ENCODE peak calls at places on chromosomes 6 and 20, in ten cellular contexts. N is PC-3; F is tibial nerve; R is mucosa of descending colon; W is H9; V is uterus; Q is CD8-positive, alpha-beta T cell; M is GM23248; Z is effector memory CD4-positive, alpha-beta T cell; H is pancreas. J is an unnamed sample.

GRCh38 chr6:46010771-46011170 is 4.9 kb downstream of the CLIC5 start:
- DNase-seq in M (peak; percentile 6), F (no peak), R (no peak), V (no peak), Z (no peak), W (no peak), H (no peak), Q (no peak), N (no peak), J (no peak)

GRCh38 chr20:38617011-38617829 is 15.6 kb downstream of the ARHGAP40 start:
- DNase-seq in W (peak; percentile 65), F (no peak), Q (no peak), Z (no peak), N (peak; percentile 85), H (no peak), R (no peak), M (peak; percentile 53), V (no peak), J (no peak)

GRCh38 chr20:17504326-17504897 is 26.8 kb downstream of the BFSP1 start:
- DNase-seq in W (peak; percentile 51), Q (peak; percentile 23), F (no peak), M (no peak), Z (no peak), H (peak; percentile 57), N (no peak), V (no peak), R (peak; percentile 17), J (no peak)

GRCh38 chr20:2557873-2558580 is 21.7 kb downstream of the TMC2 start:
- DNase-seq in V (no peak), M (no peak), Z (no peak), F (no peak), N (no peak), W (no peak), Q (no peak), H (no peak), R (no peak), J (no peak)

GRCh38 chr6:46410330-46410953 is 80.8 kb downstream of the RCAN2 start:
- DNase-seq in W (no peak), R (peak; percentile 35), Z (no peak), M (peak; percentile 71), Q (no peak), F (peak; percentile 47), N (peak; percentile 62), H (no peak), V (no peak), J (no peak)

GRCh38 chr6:116512155-116512559 is 718 bp downstream of the CALHM5 start:
- DNase-seq in Z (no peak), H (no peak), V (no peak), R (no peak), W (no peak), N (no peak), M (peak; percentile 46), F (no peak), Q (no peak), J (no peak)

GRCh38 chr20:49888341-49889244 is 26.7 kb downstream of the SPATA2 start:
- DNase-seq in N (peak; percentile 78), H (no peak), Q (peak; percentile 53), W (peak; percentile 89), F (peak; percentile 62), V (peak; percentile 52), Z (peak; percentile 19), M (peak; percentile 59), R (peak; percentile 76), J (peak; percentile 71)

GRCh38 chr20:61698598-61698960 is 367.1 kb downstream of the TAF4 start:
- DNase-seq in H (no peak), M (no peak), R (no peak), N (no peak), F (no peak), Z (no peak), W (no peak), Q (no peak), V (no peak), J (no peak)

GRCh38 chr6:153090241-153090930 is 40.7 kb downstream of the RGS17 start:
- DNase-seq in M (peak; percentile 89), N (peak; percentile 71), V (no peak), Z (no peak), F (no peak), H (no peak), R (no peak), Q (no peak), W (no peak), J (no peak)

GRCh38 chr6:42449917-42450313 is 1.8 kb downstream of the TRERF1 start:
- DNase-seq in R (no peak), W (no peak), N (peak; percentile 22), F (no peak), M (peak; percentile 18), Q (no peak), V (no peak), H (no peak), Z (no peak), J (peak; percentile 37)

GRCh38 chr6:139407718-139408222 is 33.3 kb upstream of the CITED2 start:
- DNase-seq in N (peak; percentile 54), F (no peak), Z (no peak), W (no peak), M (peak; percentile 94), R (no peak), V (no peak), H (no peak), Q (no peak), J (no peak)

GRCh38 chr6:135030056-135030473 is 24.6 kb downstream of the HBS1L start:
- DNase-seq in N (no peak), V (no peak), F (no peak), W (no peak), Z (no peak), M (no peak), H (no peak), R (no peak), Q (no peak), J (no peak)

GRCh38 chr6:106830930-106831329 is 143.6 kb downstream of the CD24 start:
- DNase-seq in V (no peak), Q (no peak), Z (no peak), W (no peak), R (no peak), F (no peak), N (no peak), H (no peak), M (no peak), J (no peak)

GRCh38 chr6:125354649-125355048 is 52.9 kb upstream of the HDDC2 start:
- DNase-seq in N (no peak), W (no peak), M (no peak), H (no peak), V (no peak), R (no peak), F (no peak), Q (no peak), Z (no peak), J (no peak)

GRCh38 chr6:79269877-79270276 is 35.4 kb upstream of the HMGN3 start:
- DNase-seq in V (no peak), F (peak; percentile 13), N (no peak), H (no peak), Z (no peak), W (no peak), Q (no peak), R (no peak), M (peak; percentile 93), J (no peak)

GRCh38 chr6:163008626-163009025 is 280.9 kb downstream of the PACRG start:
- DNase-seq in Q (no peak), N (no peak), R (no peak), V (no peak), W (no peak), M (no peak), F (no peak), H (no peak), Z (no peak), J (no peak)

GRCh38 chr6:26271640-26272090 is 93.3 kb upstream of the BTN3A2 start:
- DNase-seq in Q (no peak), F (no peak), H (no peak), R (no peak), N (no peak), Z (no peak), M (no peak), W (no peak), V (no peak), J (no peak)

GRCh38 chr6:5081955-5082354 is 3.2 kb upstream of the PPP1R3G start:
- DNase-seq in M (peak; percentile 52), Q (no peak), N (peak; percentile 27), V (no peak), W (no peak), H (no peak), Z (no peak), R (no peak), F (no peak), J (no peak)

DNA sequence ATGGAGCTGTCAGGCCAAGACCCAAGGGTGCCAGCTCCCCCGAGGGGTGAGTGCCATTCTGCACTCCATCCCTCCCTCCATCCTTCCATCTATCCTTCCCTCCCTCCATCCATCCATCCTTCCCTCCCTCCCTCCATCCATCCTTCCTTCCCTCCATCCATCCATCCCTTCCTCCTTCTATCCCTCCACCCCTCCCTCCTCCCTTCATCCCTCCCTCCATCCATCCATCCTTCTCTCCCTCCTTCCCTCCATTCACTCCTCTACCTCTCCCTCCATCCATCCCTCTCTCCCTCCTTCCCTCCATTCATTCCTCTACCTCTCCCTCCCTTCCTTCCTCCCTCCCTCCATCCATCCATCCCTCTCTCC is 41.3 kb upstream of the MRGBP start:
- DNase-seq in M (no peak), F (no peak), V (no peak), R (no peak), N (no peak), H (no peak), Z (no peak), Q (no peak), W (no peak), J (no peak)
- H3K4me1 ChIP-seq in M (peaks cover 4% of the 10 kb centered on the region), F (no peaks in the 10 kb centered on the region), V (no peaks in the 10 kb centered on the region), R (peaks cover 5% of the 10 kb centered on the region), N (no peaks in the 10 kb centered on the region), H (no peaks in the 10 kb centered on the region), Z (no peaks in the 10 kb centered on the region), Q (peaks cover 5% of the 10 kb centered on the region), W (peaks cover 3% of the 10 kb centered on the region), J (no peaks in the 10 kb centered on the region)

DNA sequence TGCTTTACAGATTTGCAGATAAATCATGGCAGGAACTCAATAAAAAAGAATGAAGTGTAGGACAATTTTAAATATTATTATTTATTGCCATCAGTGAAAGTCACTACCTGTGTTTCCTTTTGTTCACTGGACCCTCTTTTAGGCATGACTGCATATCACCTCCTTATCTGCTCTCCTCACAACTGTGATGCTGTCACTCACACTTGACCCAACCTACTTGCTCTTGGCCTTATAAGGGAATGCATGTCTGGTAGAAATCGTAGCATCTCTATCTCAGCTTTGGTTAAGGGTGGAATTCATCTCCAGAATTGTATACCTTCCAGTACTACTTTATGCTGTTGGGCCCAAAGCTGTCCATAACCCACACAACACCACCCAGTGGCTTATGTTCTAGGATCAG is 47.6 kb upstream of the RNF144B start:
- DNase-seq in Z (no peak), N (no peak), Q (no peak), M (no peak), V (no peak), H (no peak), R (no peak), W (no peak), F (no peak), J (no peak)
- H3K4me1 ChIP-seq in Z (no peaks in the 10 kb centered on the region), N (peaks cover 20% of the 10 kb centered on the region), Q (no peaks in the 10 kb centered on the region), M (no peaks in the 10 kb centered on the region), V (no peaks in the 10 kb centered on the region), H (no peaks in the 10 kb centered on the region), R (no peaks in the 10 kb centered on the region), W (no peaks in the 10 kb centered on the region), F (no peaks in the 10 kb centered on the region), J (peaks cover 12% of the 10 kb centered on the region)

GRCh38 chr20:53944796-53945195 is 125.6 kb downstream of the BCAS1 start:
- DNase-seq in N (no peak), H (no peak), R (no peak), M (no peak), V (no peak), F (no peak), W (no peak), Z (no peak), Q (no peak), J (no peak)
- H3K4me1 ChIP-seq in N (peaks cover 42% of the 10 kb centered on the region), H (peaks cover 9% of the 10 kb centered on the region), R (peaks cover 15% of the 10 kb centered on the region), M (peaks cover 43% of the 10 kb centered on the region), V (peaks cover 6% of the 10 kb centered on the region), F (peaks cover 16% of the 10 kb centered on the region), W (peaks cover 10% of the 10 kb centered on the region), Z (peaks cover 26% of the 10 kb centered on the region), Q (peaks cover 32% of the 10 kb centered on the region), J (peaks cover 18% of the 10 kb centered on the region)

GRCh38 chr6:158029668-158030230 is 48.1 kb downstream of the SYNJ2 start:
- DNase-seq in F (no peak), H (peak; percentile 9), N (no peak), W (no peak), V (no peak), Q (no peak), M (no peak), R (no peak), Z (no peak), J (no peak)
- H3K4me1 ChIP-seq in F (peaks cover 29% of the 10 kb centered on the region), H (peaks cover 43% of the 10 kb centered on the region), N (peaks cover 20% of the 10 kb centered on the region), W (no peaks in the 10 kb centered on the region), V (peaks cover 25% of the 10 kb centered on the region), Q (peaks cover 41% of the 10 kb centered on the region), M (peaks cover 49% of the 10 kb centered on the region), R (peaks cover 33% of the 10 kb centered on the region), Z (peaks cover 39% of the 10 kb centered on the region), J (no peaks in the 10 kb centered on the region)

J was measured in HAP-1.